ENCODE peak calls at places on chromosomes 7 and 10, in six cellular contexts. M, C, I, T, N and H are unnamed samples.
A peak's percentile ranks its signal among the peaks of the same experiment; 100 is the strongest.

GRCh38 chr10:85228726-85229125 is 900.3 kb downstream of the CCSER2 start:
- DNase-seq in M (no peak), C (no peak), I (no peak), T (no peak), N (no peak), H (no peak)

GRCh38 chr7:15686957-15687644 is 618 bp upstream of the MEOX2 start:
- DNase-seq in M (no peak), C (no peak), I (peak; percentile 64), T (no peak), N (no peak), H (no peak)

GRCh38 chr7:86645676-86646276 is 2.1 kb downstream of the GRM3 start:
- DNase-seq in M (no peak), C (no peak), I (no peak), T (no peak), N (no peak), H (no peak)

GRCh38 chr7:68414631-68415425 is 1183.4 kb upstream of the AUTS2 start:
- DNase-seq in M (peak; percentile 47), C (no peak), I (no peak), T (no peak), N (no peak), H (no peak)

GRCh38 chr10:87656431-87657072 is 3.1 kb upstream of the PAPSS2 start:
- DNase-seq in M (peak; percentile 59), C (no peak), I (no peak), T (no peak), N (no peak), H (no peak)

GRCh38 chr10:104121485-104122272 is at the start of gene SFR1:
- DNase-seq in M (peak; percentile 98), C (peak; percentile 98), I (peak; percentile 99), T (peak; percentile 99), N (peak; percentile 99), H (peak; percentile 96)

GRCh38 chr7:73742338-73742752 is 3.7 kb upstream of the ABHD11 start:
- DNase-seq in M (peak; percentile 94), C (no peak), I (peak; percentile 31), T (peak; percentile 68), N (no peak), H (no peak)

GRCh38 chr7:134741901-134742635 is 37.4 kb upstream of the CALD1 start:
- DNase-seq in M (no peak), C (no peak), I (peak; percentile 65), T (no peak), N (no peak), H (no peak)

GRCh38 chr7:27116962-27117686 is 13.4 kb downstream of the HOXA4 start:
- DNase-seq in M (no peak), C (peak; percentile 52), I (no peak), T (no peak), N (no peak), H (no peak)